ENCODE peak calls at places on chromosomes 5 and 9, in eight cellular contexts. W, X, J, F, A, S, C and I are unnamed samples.

GRCh38 chr5:137923856-137924255 is 34.6 kb downstream of the PKD2L2 start:
- DNase-seq in W (peak), X (no peak), J (no peak), F (no peak), A (no peak), S (no peak), C (no peak), I (peak)

GRCh38 chr9:89969156-89969566 is 364.3 kb downstream of the GADD45G start:
- DNase-seq in W (peak), X (peak), J (peak), F (no peak), A (no peak), S (no peak), C (no peak), I (no peak)

GRCh38 chr9:113963017-113963620 is 87.0 kb downstream of the ZNF618 start:
- DNase-seq in W (peak), X (peak), J (peak), F (peak), A (peak), S (peak), C (no peak), I (peak)

GRCh38 chr5:72815580-72816296 is 723 bp upstream of the TNPO1 start:
- DNase-seq in W (no peak), X (peak), J (no peak), F (no peak), A (no peak), S (peak), C (peak), I (no peak)

GRCh38 chr5:36796171-36796570 is 80.4 kb upstream of the NIPBL start:
- DNase-seq in W (no peak), X (no peak), J (no peak), F (no peak), A (no peak), S (no peak), C (no peak), I (peak)

GRCh38 chr5:61311836-61312808 is 19.9 kb upstream of the ZSWIM6 start:
- DNase-seq in W (peak), X (peak), J (no peak), F (no peak), A (no peak), S (no peak), C (peak), I (no peak)

GRCh38 chr9:130877300-130877699 is 19.3 kb downstream of the QRFP start:
- DNase-seq in W (no peak), X (no peak), J (no peak), F (no peak), A (no peak), S (no peak), C (no peak), I (no peak)

GRCh38 chr5:16596541-16596940 is 20.3 kb downstream of the RETREG1 start:
- DNase-seq in W (peak), X (no peak), J (no peak), F (no peak), A (no peak), S (no peak), C (no peak), I (no peak)

GRCh38 chr9:36441966-36442365 is 41.9 kb upstream of the RNF38 start:
- DNase-seq in W (no peak), X (no peak), J (no peak), F (no peak), A (no peak), S (no peak), C (no peak), I (peak)

GRCh38 chr5:33688041-33688980 is 203.5 kb downstream of the ADAMTS12 start:
- DNase-seq in W (no peak), X (no peak), J (no peak), F (no peak), A (no peak), S (no peak), C (no peak), I (no peak)

GRCh38 chr5:147658293-147658932 is 124.1 kb downstream of the JAKMIP2 start:
- DNase-seq in W (no peak), X (no peak), J (no peak), F (peak), A (no peak), S (no peak), C (no peak), I (no peak)

GRCh38 chr5:1762121-1762877 is 37.3 kb downstream of the MRPL36 start:
- DNase-seq in W (no peak), X (no peak), J (no peak), F (peak), A (peak), S (no peak), C (no peak), I (no peak)